ENCODE peak calls at places on chromosomes 2 and 18, in ten cellular contexts. One of them, this sample, is unnamed.
A peak's percentile ranks its signal among the peaks of the same experiment; 100 is the strongest.

GRCh38 chr2:156099382-156099781 is 233.1 kb downstream of the NR4A2 start:
- DNase-seq in thoracic aorta: no peak
- DNase-seq in PC-3: no peak
- DNase-seq in IMR-90: no peak
- DNase-seq in endothelial cell: no peak
- DNase-seq in psoas muscle: no peak
- DNase-seq in spleen: no peak
- DNase-seq in cardiac muscle cell: no peak
- DNase-seq in B cell: no peak
- DNase-seq in astrocyte: no peak
- DNase-seq in this sample: no peak

GRCh38 chr2:128601298-128602037 is 282.8 kb upstream of the HS6ST1 start:
- DNase-seq in thoracic aorta: no peak
- DNase-seq in PC-3: no peak
- DNase-seq in IMR-90: no peak
- DNase-seq in endothelial cell: no peak
- DNase-seq in psoas muscle: no peak
- DNase-seq in spleen: peak; percentile 69
- DNase-seq in cardiac muscle cell: no peak
- DNase-seq in B cell: no peak
- DNase-seq in astrocyte: no peak
- DNase-seq in this sample: no peak

GRCh38 chr2:32931945-32932709 is 14.6 kb upstream of the LTBP1 start:
- DNase-seq in thoracic aorta: no peak
- DNase-seq in PC-3: peak; percentile 22
- DNase-seq in IMR-90: no peak
- DNase-seq in endothelial cell: no peak
- DNase-seq in psoas muscle: no peak
- DNase-seq in spleen: no peak
- DNase-seq in cardiac muscle cell: no peak
- DNase-seq in B cell: no peak
- DNase-seq in astrocyte: no peak
- DNase-seq in this sample: no peak

GRCh38 chr2:192741889-192742288 is 547.2 kb upstream of the TMEFF2 start:
- DNase-seq in thoracic aorta: no peak
- DNase-seq in PC-3: peak; percentile 30
- DNase-seq in IMR-90: no peak
- DNase-seq in endothelial cell: no peak
- DNase-seq in psoas muscle: no peak
- DNase-seq in spleen: no peak
- DNase-seq in cardiac muscle cell: peak; percentile 2
- DNase-seq in B cell: no peak
- DNase-seq in astrocyte: no peak
- DNase-seq in this sample: no peak

GRCh38 chr18:10065296-10065695 is 151.5 kb downstream of the VAPA start:
- DNase-seq in thoracic aorta: no peak
- DNase-seq in PC-3: no peak
- DNase-seq in IMR-90: no peak
- DNase-seq in endothelial cell: no peak
- DNase-seq in psoas muscle: no peak
- DNase-seq in spleen: no peak
- DNase-seq in cardiac muscle cell: no peak
- DNase-seq in B cell: no peak
- DNase-seq in astrocyte: no peak
- DNase-seq in this sample: no peak

GRCh38 chr2:118973542-118973951 is 31.6 kb downstream of the MARCO start:
- DNase-seq in thoracic aorta: no peak
- DNase-seq in PC-3: peak; percentile 22
- DNase-seq in IMR-90: no peak
- DNase-seq in endothelial cell: no peak
- DNase-seq in psoas muscle: peak; percentile 59
- DNase-seq in spleen: no peak
- DNase-seq in cardiac muscle cell: peak; percentile 74
- DNase-seq in B cell: no peak
- DNase-seq in astrocyte: no peak
- DNase-seq in this sample: no peak

GRCh38 chr2:237700583-237701032 is 73.2 kb downstream of the LRRFIP1 start:
- DNase-seq in thoracic aorta: peak; percentile 50
- DNase-seq in PC-3: no peak
- DNase-seq in IMR-90: peak; percentile 91
- DNase-seq in endothelial cell: no peak
- DNase-seq in psoas muscle: peak; percentile 66
- DNase-seq in spleen: peak; percentile 85
- DNase-seq in cardiac muscle cell: peak; percentile 82
- DNase-seq in B cell: peak; percentile 65
- DNase-seq in astrocyte: peak; percentile 85
- DNase-seq in this sample: no peak

GRCh38 chr2:231134910-231135650 is 10.2 kb upstream of the HTR2B start:
- DNase-seq in thoracic aorta: no peak
- DNase-seq in PC-3: no peak
- DNase-seq in IMR-90: no peak
- DNase-seq in endothelial cell: no peak
- DNase-seq in psoas muscle: no peak
- DNase-seq in spleen: no peak
- DNase-seq in cardiac muscle cell: no peak
- DNase-seq in B cell: peak; percentile 13
- DNase-seq in astrocyte: no peak
- DNase-seq in this sample: no peak

GRCh38 chr2:130837811-130838565 is 1.3 kb downstream of the ARHGEF4 start:
- DNase-seq in thoracic aorta: no peak
- DNase-seq in PC-3: no peak
- DNase-seq in IMR-90: no peak
- DNase-seq in endothelial cell: no peak
- DNase-seq in psoas muscle: no peak
- DNase-seq in spleen: no peak
- DNase-seq in cardiac muscle cell: no peak
- DNase-seq in B cell: no peak
- DNase-seq in astrocyte: no peak
- DNase-seq in this sample: no peak

GRCh38 chr2:130836501-130837174 is at the start of gene ARHGEF4:
- DNase-seq in thoracic aorta: no peak
- DNase-seq in PC-3: peak; percentile 66
- DNase-seq in IMR-90: no peak
- DNase-seq in endothelial cell: peak; percentile 51
- DNase-seq in psoas muscle: no peak
- DNase-seq in spleen: peak; percentile 73
- DNase-seq in cardiac muscle cell: peak; percentile 37
- DNase-seq in B cell: no peak
- DNase-seq in astrocyte: no peak
- DNase-seq in this sample: peak; percentile 58

GRCh38 chr2:130839011-130839780 is 2.5 kb downstream of the ARHGEF4 start:
- DNase-seq in thoracic aorta: no peak
- DNase-seq in PC-3: no peak
- DNase-seq in IMR-90: no peak
- DNase-seq in endothelial cell: no peak
- DNase-seq in psoas muscle: no peak
- DNase-seq in spleen: no peak
- DNase-seq in cardiac muscle cell: no peak
- DNase-seq in B cell: no peak
- DNase-seq in astrocyte: no peak
- DNase-seq in this sample: no peak

GRCh38 chr2:130835766-130836015 is 1.0 kb upstream of the ARHGEF4 start:
- DNase-seq in thoracic aorta: no peak
- DNase-seq in PC-3: no peak
- DNase-seq in IMR-90: no peak
- DNase-seq in endothelial cell: no peak
- DNase-seq in psoas muscle: no peak
- DNase-seq in spleen: no peak
- DNase-seq in cardiac muscle cell: no peak
- DNase-seq in B cell: no peak
- DNase-seq in astrocyte: no peak
- DNase-seq in this sample: no peak

DNA sequence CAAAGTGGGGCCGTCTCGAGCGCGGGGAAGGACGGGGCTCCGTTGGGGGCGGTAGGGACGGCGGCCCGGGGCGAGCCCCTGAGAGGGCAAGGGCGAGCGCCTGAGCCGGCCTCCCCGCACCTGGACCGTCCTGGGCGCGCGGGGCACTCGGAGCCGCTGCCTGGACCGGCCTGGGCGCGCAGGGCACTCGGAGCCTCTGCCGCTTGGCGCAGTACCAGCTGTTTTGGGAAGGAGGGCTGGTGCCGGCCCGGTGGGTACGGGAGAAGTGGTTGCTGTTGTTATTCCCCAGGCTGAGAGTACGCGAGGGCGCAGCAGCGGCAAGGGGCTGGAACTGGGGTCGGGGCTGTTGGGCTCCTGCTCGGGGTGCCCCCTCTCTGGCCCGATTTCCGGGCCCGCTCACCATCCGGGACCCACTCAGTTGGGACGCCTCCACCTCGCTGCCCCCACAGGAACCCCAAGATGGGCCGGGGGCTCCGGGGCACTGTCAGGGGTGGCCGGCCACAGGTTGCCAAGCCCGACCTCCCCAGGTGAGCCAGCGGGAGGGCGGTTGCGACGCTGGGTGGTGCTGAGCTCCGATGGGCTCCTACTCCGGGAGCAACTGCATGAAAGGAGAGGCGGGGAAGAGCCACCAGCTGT is 579 bp downstream of the ARHGEF4 start:
- DNase-seq in thoracic aorta: no peak
- DNase-seq in PC-3: no peak
- DNase-seq in IMR-90: no peak
- DNase-seq in endothelial cell: no peak
- DNase-seq in psoas muscle: no peak
- DNase-seq in spleen: no peak
- DNase-seq in cardiac muscle cell: no peak
- DNase-seq in B cell: no peak
- DNase-seq in astrocyte: no peak
- DNase-seq in this sample: no peak
- TF ChIP-seq CTCF in thoracic aorta: no peak
- TF ChIP-seq CTCF in PC-3: no peak
- TF ChIP-seq CTCF in IMR-90: no peak
- TF ChIP-seq CTCF in endothelial cell: no peak
- TF ChIP-seq CTCF in psoas muscle: no peak
- TF ChIP-seq CTCF in spleen: no peak
- TF ChIP-seq CTCF in cardiac muscle cell: no peak
- TF ChIP-seq CTCF in B cell: no peak
- TF ChIP-seq CTCF in astrocyte: no peak
- TF ChIP-seq CTCF in this sample: no peak

GRCh38 chr2:20048488-20049443 is 2.7 kb downstream of the LAPTM4A start:
- DNase-seq in thoracic aorta: no peak
- DNase-seq in PC-3: no peak
- DNase-seq in IMR-90: no peak
- DNase-seq in endothelial cell: no peak
- DNase-seq in psoas muscle: no peak
- DNase-seq in spleen: no peak
- DNase-seq in cardiac muscle cell: no peak
- DNase-seq in B cell: no peak
- DNase-seq in astrocyte: no peak
- DNase-seq in this sample: no peak

GRCh38 chr2:20049631-20050030 is 1.8 kb downstream of the LAPTM4A start:
- DNase-seq in thoracic aorta: no peak
- DNase-seq in PC-3: no peak
- DNase-seq in IMR-90: peak; percentile 37
- DNase-seq in endothelial cell: no peak
- DNase-seq in psoas muscle: no peak
- DNase-seq in spleen: no peak
- DNase-seq in cardiac muscle cell: peak; percentile 33
- DNase-seq in B cell: no peak
- DNase-seq in astrocyte: peak; percentile 24
- DNase-seq in this sample: no peak

GRCh38 chr2:20042531-20042930 is 8.9 kb downstream of the LAPTM4A start:
- DNase-seq in thoracic aorta: no peak
- DNase-seq in PC-3: peak; percentile 16
- DNase-seq in IMR-90: no peak
- DNase-seq in endothelial cell: no peak
- DNase-seq in psoas muscle: no peak
- DNase-seq in spleen: no peak
- DNase-seq in cardiac muscle cell: peak; percentile 60
- DNase-seq in B cell: no peak
- DNase-seq in astrocyte: no peak
- DNase-seq in this sample: no peak

GRCh38 chr2:20040489-20041172 is 10.8 kb downstream of the LAPTM4A start:
- DNase-seq in thoracic aorta: no peak
- DNase-seq in PC-3: peak; percentile 80
- DNase-seq in IMR-90: peak; percentile 55
- DNase-seq in endothelial cell: no peak
- DNase-seq in psoas muscle: no peak
- DNase-seq in spleen: no peak
- DNase-seq in cardiac muscle cell: peak; percentile 25
- DNase-seq in B cell: no peak
- DNase-seq in astrocyte: peak; percentile 43
- DNase-seq in this sample: no peak

GRCh38 chr2:20044778-20045177 is 6.7 kb downstream of the LAPTM4A start:
- DNase-seq in thoracic aorta: no peak
- DNase-seq in PC-3: no peak
- DNase-seq in IMR-90: no peak
- DNase-seq in endothelial cell: no peak
- DNase-seq in psoas muscle: no peak
- DNase-seq in spleen: no peak
- DNase-seq in cardiac muscle cell: no peak
- DNase-seq in B cell: no peak
- DNase-seq in astrocyte: no peak
- DNase-seq in this sample: no peak
- TF ChIP-seq CTCF in thoracic aorta: no peak
- TF ChIP-seq CTCF in PC-3: no peak
- TF ChIP-seq CTCF in IMR-90: no peak
- TF ChIP-seq CTCF in endothelial cell: no peak
- TF ChIP-seq CTCF in psoas muscle: no peak
- TF ChIP-seq CTCF in spleen: no peak
- TF ChIP-seq CTCF in cardiac muscle cell: no peak
- TF ChIP-seq CTCF in B cell: no peak
- TF ChIP-seq CTCF in astrocyte: no peak
- TF ChIP-seq CTCF in this sample: no peak

GRCh38 chr2:221477697-221478096 is 94.4 kb downstream of the EPHA4 start:
- DNase-seq in thoracic aorta: no peak
- DNase-seq in PC-3: no peak
- DNase-seq in IMR-90: no peak
- DNase-seq in endothelial cell: no peak
- DNase-seq in psoas muscle: no peak
- DNase-seq in spleen: no peak
- DNase-seq in cardiac muscle cell: no peak
- DNase-seq in B cell: no peak
- DNase-seq in astrocyte: no peak
- DNase-seq in this sample: no peak

GRCh38 chr2:221480251-221480650 is 91.9 kb downstream of the EPHA4 start:
- DNase-seq in thoracic aorta: no peak
- DNase-seq in PC-3: no peak
- DNase-seq in IMR-90: no peak
- DNase-seq in endothelial cell: no peak
- DNase-seq in psoas muscle: no peak
- DNase-seq in spleen: no peak
- DNase-seq in cardiac muscle cell: no peak
- DNase-seq in B cell: no peak
- DNase-seq in astrocyte: no peak
- DNase-seq in this sample: no peak

GRCh38 chr2:221476195-221476594 is 95.9 kb downstream of the EPHA4 start:
- DNase-seq in thoracic aorta: no peak
- DNase-seq in PC-3: no peak
- DNase-seq in IMR-90: no peak
- DNase-seq in endothelial cell: no peak
- DNase-seq in psoas muscle: no peak
- DNase-seq in spleen: no peak
- DNase-seq in cardiac muscle cell: no peak
- DNase-seq in B cell: no peak
- DNase-seq in astrocyte: no peak
- DNase-seq in this sample: no peak

GRCh38 chr2:221482581-221483140 is 89.4 kb downstream of the EPHA4 start:
- DNase-seq in thoracic aorta: no peak
- DNase-seq in PC-3: no peak
- DNase-seq in IMR-90: no peak
- DNase-seq in endothelial cell: no peak
- DNase-seq in psoas muscle: no peak
- DNase-seq in spleen: no peak
- DNase-seq in cardiac muscle cell: no peak
- DNase-seq in B cell: no peak
- DNase-seq in astrocyte: no peak
- DNase-seq in this sample: no peak

GRCh38 chr2:221478106-221478863 is 93.8 kb downstream of the EPHA4 start:
- DNase-seq in thoracic aorta: no peak
- DNase-seq in PC-3: no peak
- DNase-seq in IMR-90: peak; percentile 28
- DNase-seq in endothelial cell: peak; percentile 6
- DNase-seq in psoas muscle: no peak
- DNase-seq in spleen: no peak
- DNase-seq in cardiac muscle cell: no peak
- DNase-seq in B cell: no peak
- DNase-seq in astrocyte: no peak
- DNase-seq in this sample: no peak
- TF ChIP-seq CTCF in thoracic aorta: no peak
- TF ChIP-seq CTCF in PC-3: peak; percentile 29
- TF ChIP-seq CTCF in IMR-90: peak; percentile 6
- TF ChIP-seq CTCF in endothelial cell: no peak
- TF ChIP-seq CTCF in psoas muscle: no peak
- TF ChIP-seq CTCF in spleen: no peak
- TF ChIP-seq CTCF in cardiac muscle cell: no peak
- TF ChIP-seq CTCF in B cell: no peak
- TF ChIP-seq CTCF in astrocyte: no peak
- TF ChIP-seq CTCF in this sample: no peak

DNA sequence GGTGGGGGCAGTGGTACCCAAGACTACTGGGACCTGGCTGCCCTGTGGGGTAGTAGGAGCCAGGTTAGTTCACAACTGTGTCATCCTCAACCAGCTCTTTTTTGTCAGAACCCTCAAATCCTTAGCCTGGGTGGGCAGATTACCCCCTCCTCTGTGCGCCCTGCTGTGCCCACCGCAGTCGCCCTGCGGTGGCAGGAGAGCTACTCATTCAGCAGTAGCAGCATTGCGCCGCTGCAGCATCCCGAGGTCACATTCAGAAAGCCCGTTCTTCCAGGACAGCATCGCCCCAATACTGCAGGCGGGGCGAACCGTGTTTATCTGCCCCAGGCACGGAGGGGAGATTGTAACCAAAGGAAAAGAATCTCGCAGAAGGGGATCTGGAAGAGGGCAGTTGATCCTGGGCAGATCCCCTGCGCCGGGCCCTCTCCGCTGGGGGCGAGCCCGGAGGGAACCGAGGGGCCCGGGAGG is 13.0 kb downstream of the POU3F3 start:
- DNase-seq in thoracic aorta: no peak
- DNase-seq in PC-3: no peak
- DNase-seq in IMR-90: no peak
- DNase-seq in endothelial cell: no peak
- DNase-seq in psoas muscle: no peak
- DNase-seq in spleen: no peak
- DNase-seq in cardiac muscle cell: no peak
- DNase-seq in B cell: peak; percentile 25
- DNase-seq in astrocyte: no peak
- DNase-seq in this sample: no peak
- TF ChIP-seq CTCF in thoracic aorta: no peak
- TF ChIP-seq CTCF in PC-3: no peak
- TF ChIP-seq CTCF in IMR-90: no peak
- TF ChIP-seq CTCF in endothelial cell: no peak
- TF ChIP-seq CTCF in psoas muscle: no peak
- TF ChIP-seq CTCF in spleen: no peak
- TF ChIP-seq CTCF in cardiac muscle cell: no peak
- TF ChIP-seq CTCF in B cell: no peak
- TF ChIP-seq CTCF in astrocyte: no peak
- TF ChIP-seq CTCF in this sample: no peak